ENCODE peak calls at places on chromosomes 5 and 9, in eight cellular contexts. D is dorsolateral prefrontal cortex, R is A549, E is ovary, G is heart left ventricle, M is HL-60, Y is thoracic aorta, B is psoas muscle. K is an unnamed sample.

GRCh38 chr5:16903480-16904300 is 32.4 kb downstream of the MYO10 start:
- DNase-seq in D (no peak), R (no peak), E (no peak), G (no peak), M (no peak), Y (no peak), B (no peak), K (no peak)

GRCh38 chr5:31047621-31048020 is 145.9 kb upstream of the CDH6 start:
- DNase-seq in D (no peak), R (no peak), E (no peak), G (no peak), M (no peak), Y (no peak), B (no peak), K (no peak)

GRCh38 chr5:155103164-155103563 is 89.6 kb downstream of the KIF4B start:
- DNase-seq in D (peak), R (no peak), E (no peak), G (no peak), M (no peak), Y (no peak), B (no peak), K (no peak)

GRCh38 chr9:126788631-126789349 is 16.1 kb upstream of the ZBTB43 start:
- DNase-seq in D (no peak), R (peak), E (no peak), G (no peak), M (no peak), Y (no peak), B (no peak), K (no peak)

GRCh38 chr9:98344581-98344980 is 89.1 kb upstream of the TBC1D2 start:
- DNase-seq in D (no peak), R (no peak), E (no peak), G (no peak), M (no peak), Y (no peak), B (no peak), K (no peak)

GRCh38 chr9:68502279-68502678 is 38.4 kb downstream of the TMEM252 start:
- DNase-seq in D (no peak), R (no peak), E (no peak), G (no peak), M (no peak), Y (no peak), B (no peak), K (no peak)

GRCh38 chr5:78806544-78806943 is 158.0 kb upstream of the LHFPL2 start:
- DNase-seq in D (no peak), R (no peak), E (no peak), G (no peak), M (no peak), Y (no peak), B (no peak), K (no peak)

GRCh38 chr9:110748251-110748893 is 79.8 kb downstream of the MUSK start:
- DNase-seq in D (no peak), R (peak), E (no peak), G (no peak), M (no peak), Y (no peak), B (no peak), K (no peak)

GRCh38 chr5:113043491-113043931 is 66.9 kb downstream of the DCP2 start:
- DNase-seq in D (no peak), R (no peak), E (peak), G (peak), M (no peak), Y (no peak), B (peak), K (no peak)

GRCh38 chr9:113481176-113481805 is 17.8 kb downstream of the RGS3 start:
- DNase-seq in D (no peak), R (peak), E (no peak), G (no peak), M (no peak), Y (no peak), B (no peak), K (no peak)

GRCh38 chr5:96936431-96937221 is 746 bp downstream of the LNPEP start:
- DNase-seq in D (no peak), R (peak), E (no peak), G (peak), M (peak), Y (no peak), B (peak), K (peak)

GRCh38 chr9:120950421-120951388 is 24.1 kb upstream of the TRAF1 start:
- DNase-seq in D (no peak), R (no peak), E (no peak), G (no peak), M (no peak), Y (no peak), B (no peak), K (no peak)

GRCh38 chr5:104146652-104147051 is 584.1 kb upstream of the NUDT12 start:
- DNase-seq in D (no peak), R (no peak), E (no peak), G (no peak), M (no peak), Y (no peak), B (no peak), K (no peak)

GRCh38 chr5:88829773-88830172 is 53.2 kb downstream of the MEF2C start:
- DNase-seq in D (no peak), R (no peak), E (no peak), G (no peak), M (no peak), Y (no peak), B (no peak), K (no peak)

GRCh38 chr5:74903165-74903787 is 37.1 kb upstream of the FAM169A start:
- DNase-seq in D (no peak), R (peak), E (no peak), G (no peak), M (no peak), Y (no peak), B (no peak), K (peak)

GRCh38 chr9:104747245-104747564 is 278 bp upstream of the NIPSNAP3A start:
- DNase-seq in D (no peak), R (no peak), E (no peak), G (no peak), M (no peak), Y (no peak), B (no peak), K (no peak)

GRCh38 chr5:163339148-163339547 is 98.2 kb upstream of the CCNG1 start:
- DNase-seq in D (no peak), R (no peak), E (no peak), G (no peak), M (no peak), Y (no peak), B (no peak), K (no peak)

GRCh38 chr9:93956183-93956784 is 1.1 kb upstream of the BARX1 start:
- DNase-seq in D (no peak), R (no peak), E (no peak), G (no peak), M (no peak), Y (no peak), B (no peak), K (no peak)

GRCh38 chr9:17402309-17402708 is 176.6 kb upstream of the SH3GL2 start:
- DNase-seq in D (no peak), R (peak), E (no peak), G (no peak), M (peak), Y (no peak), B (no peak), K (no peak)

GRCh38 chr5:146754621-146755020 is 123.9 kb downstream of the PPP2R2B start:
- DNase-seq in D (no peak), R (no peak), E (no peak), G (no peak), M (no peak), Y (no peak), B (no peak), K (no peak)

GRCh38 chr5:116763987-116764866 is 189.6 kb upstream of the SEMA6A start:
- DNase-seq in D (no peak), R (no peak), E (no peak), G (no peak), M (no peak), Y (no peak), B (peak), K (no peak)

GRCh38 chr5:73312146-73312871 is 136.3 kb downstream of the FOXD1 start:
- DNase-seq in D (no peak), R (peak), E (no peak), G (no peak), M (peak), Y (no peak), B (no peak), K (no peak)

GRCh38 chr5:105134328-105134727 is 1571.7 kb upstream of the NUDT12 start:
- DNase-seq in D (no peak), R (no peak), E (no peak), G (no peak), M (no peak), Y (no peak), B (no peak), K (no peak)

DNA sequence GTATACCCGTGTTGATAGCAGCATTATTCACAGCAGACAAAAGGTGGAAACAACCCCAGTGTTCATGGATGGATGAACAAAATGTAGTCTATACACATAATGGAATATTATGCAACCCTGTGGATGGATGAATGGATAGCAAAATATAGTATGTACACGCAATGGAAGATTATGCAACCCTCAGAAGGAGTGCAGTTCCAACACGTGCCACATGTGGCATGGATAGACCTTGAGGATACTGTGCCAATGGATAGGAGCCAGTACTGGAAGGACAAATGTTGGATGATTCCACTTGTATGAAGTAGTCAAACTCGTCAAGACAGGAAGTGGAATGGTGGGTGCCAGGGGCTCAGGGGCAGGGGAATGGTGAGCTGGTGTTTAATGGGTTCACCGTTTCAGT is 44.9 kb downstream of the PLEKHG4B start:
- DNase-seq in D (no peak), R (peak), E (no peak), G (no peak), M (no peak), Y (no peak), B (no peak), K (no peak)
- TF ChIP-seq CTCF in D (no peak), R (no peak), E (no peak), G (no peak), M (no peak), Y (no peak), B (no peak), K (no peak)

DNA sequence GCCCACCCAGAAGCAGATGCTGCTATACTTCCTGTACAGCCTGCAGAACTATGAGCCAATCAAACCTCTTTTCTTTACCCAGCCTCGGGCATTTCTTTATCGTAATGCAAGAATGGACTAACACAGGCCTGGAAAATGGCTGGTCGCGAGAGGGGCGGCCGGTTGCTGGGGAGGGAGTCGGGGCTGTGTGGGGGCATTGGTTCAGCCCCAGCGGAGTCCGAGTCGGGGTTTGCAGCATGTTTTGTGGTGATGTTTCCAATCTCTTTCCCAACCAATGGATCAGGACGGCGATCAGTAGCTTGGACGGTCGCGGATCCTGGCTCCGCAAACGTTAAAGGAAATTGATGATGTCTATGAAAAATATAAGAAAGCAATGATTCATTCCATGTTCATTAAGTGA is 18.7 kb upstream of the IL31RA start:
- DNase-seq in D (no peak), R (no peak), E (no peak), G (no peak), M (no peak), Y (no peak), B (no peak), K (no peak)
- H3K4me3 ChIP-seq in D (no peak), R (no peak), E (no peak), G (no peak), M (no peak), Y (no peak), B (no peak), K (no peak)

GRCh38 chr5:143921525-143922311 is 109.8 kb downstream of the HMHB1 start:
- DNase-seq in D (no peak), R (peak), E (no peak), G (no peak), M (no peak), Y (no peak), B (no peak), K (no peak)

GRCh38 chr5:143918961-143919360 is 107.0 kb downstream of the HMHB1 start:
- DNase-seq in D (no peak), R (no peak), E (no peak), G (no peak), M (no peak), Y (no peak), B (no peak), K (no peak)

GRCh38 chr5:143913008-143913752 is 101.2 kb downstream of the HMHB1 start:
- DNase-seq in D (no peak), R (peak), E (no peak), G (no peak), M (no peak), Y (no peak), B (no peak), K (no peak)

GRCh38 chr5:143920772-143921171 is 108.8 kb downstream of the HMHB1 start:
- DNase-seq in D (no peak), R (no peak), E (no peak), G (no peak), M (no peak), Y (no peak), B (no peak), K (no peak)

GRCh38 chr5:143916441-143916840 is 104.5 kb downstream of the HMHB1 start:
- DNase-seq in D (no peak), R (no peak), E (no peak), G (no peak), M (no peak), Y (no peak), B (no peak), K (no peak)
- H3K27ac ChIP-seq in D (no peak), R (no peak), E (no peak), G (no peak), M (no peak), Y (no peak), B (no peak), K (no peak)

DNA sequence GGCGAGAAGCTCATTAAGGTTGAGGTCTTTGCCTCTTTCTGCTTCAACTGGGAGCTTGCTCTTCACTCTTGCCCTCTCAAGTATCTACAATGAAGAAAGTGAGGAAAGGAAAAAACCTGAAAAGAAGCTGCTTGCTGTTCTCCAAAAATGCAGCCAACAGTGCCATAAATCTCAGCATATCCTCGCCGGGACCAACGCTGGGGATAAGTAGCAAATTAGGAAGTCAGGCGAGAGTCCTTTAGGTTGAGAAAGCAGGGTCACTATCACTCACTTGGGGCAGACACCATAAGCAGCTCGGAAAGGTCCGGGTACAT is 399 bp downstream of the NUP155 start:
- DNase-seq in D (no peak), R (no peak), E (no peak), G (no peak), M (no peak), Y (no peak), B (no peak), K (no peak)
- TF ChIP-seq CTCF in D (no peak), R (no peak), E (no peak), G (no peak), M (no peak), Y (no peak), B (no peak), K (no peak)

DNA sequence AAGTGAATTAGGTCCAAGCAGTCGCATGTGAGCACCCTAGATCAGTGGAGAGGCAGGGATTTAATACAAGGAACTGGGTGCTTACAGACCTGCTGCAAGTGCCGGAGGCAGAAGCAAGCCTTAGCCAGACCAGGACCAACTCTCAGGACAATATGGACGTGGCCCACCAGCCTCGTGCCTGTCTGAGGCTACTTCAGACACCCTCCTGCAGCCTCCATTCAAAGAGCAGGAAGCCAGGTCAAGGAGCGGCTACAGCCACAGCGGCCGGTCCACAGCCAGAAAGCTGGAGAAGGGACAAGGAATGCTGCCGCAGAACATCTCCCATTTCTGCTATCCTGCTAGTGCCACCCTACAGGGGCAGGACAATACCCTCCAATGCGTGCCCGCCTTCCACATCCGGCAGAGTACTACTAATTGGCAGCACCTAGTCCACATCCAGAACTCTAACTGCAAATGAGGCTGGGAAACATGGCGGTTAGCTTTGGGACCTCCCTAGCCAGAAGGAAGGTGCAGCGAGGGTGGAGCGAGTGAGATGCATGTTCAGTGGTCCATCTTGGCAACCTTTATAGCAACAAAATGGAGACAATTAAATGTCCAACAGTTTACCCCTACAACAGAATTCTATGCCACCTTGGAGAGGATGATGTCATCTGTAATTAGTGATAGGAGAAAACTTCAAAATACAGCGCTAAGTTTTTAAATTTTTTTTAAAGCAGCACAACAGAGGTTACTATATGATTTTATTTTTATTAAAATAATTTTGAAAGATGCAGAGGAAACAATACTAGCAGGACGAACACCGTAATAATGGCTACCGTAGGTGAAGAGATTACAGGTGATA is 1.0 kb upstream of the ALDH1B1 start:
- DNase-seq in D (no peak), R (no peak), E (no peak), G (no peak), M (no peak), Y (no peak), B (no peak), K (no peak)
- H3K4me3 ChIP-seq in D (peak), R (peak), E (no peak), G (peak), M (no peak), Y (peak), B (peak), K (peak)

DNA sequence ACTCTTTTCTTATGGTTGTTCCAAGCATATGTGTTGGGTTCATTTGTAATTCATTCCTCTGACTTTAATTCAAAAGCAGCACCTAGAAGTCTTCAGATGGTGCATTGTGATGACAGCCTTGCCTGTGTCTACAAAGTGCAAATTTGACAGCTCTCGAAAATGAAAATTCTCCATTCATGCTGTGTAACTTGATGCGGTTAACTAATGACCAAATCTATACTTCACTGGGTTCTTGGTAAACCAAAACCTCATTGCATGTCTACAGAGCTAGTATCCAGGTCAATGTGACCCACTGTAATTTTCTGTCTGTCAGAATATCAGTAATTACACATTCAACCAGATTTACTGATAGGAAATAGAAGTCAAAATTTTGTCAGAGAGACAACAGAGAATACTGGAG is 66.4 kb downstream of the YIPF5 start:
- DNase-seq in D (no peak), R (no peak), E (no peak), G (no peak), M (no peak), Y (no peak), B (no peak), K (no peak)
- H3K27ac ChIP-seq in D (no peak), R (no peak), E (no peak), G (no peak), M (no peak), Y (no peak), B (no peak), K (no peak)

GRCh38 chr5:181233436-181234115 is 10.1 kb downstream of the RACK1 start:
- DNase-seq in D (no peak), R (no peak), E (no peak), G (no peak), M (no peak), Y (no peak), B (no peak), K (no peak)
- TF ChIP-seq CTCF in D (no peak), R (no peak), E (no peak), G (no peak), M (no peak), Y (no peak), B (no peak), K (no peak)

DNA sequence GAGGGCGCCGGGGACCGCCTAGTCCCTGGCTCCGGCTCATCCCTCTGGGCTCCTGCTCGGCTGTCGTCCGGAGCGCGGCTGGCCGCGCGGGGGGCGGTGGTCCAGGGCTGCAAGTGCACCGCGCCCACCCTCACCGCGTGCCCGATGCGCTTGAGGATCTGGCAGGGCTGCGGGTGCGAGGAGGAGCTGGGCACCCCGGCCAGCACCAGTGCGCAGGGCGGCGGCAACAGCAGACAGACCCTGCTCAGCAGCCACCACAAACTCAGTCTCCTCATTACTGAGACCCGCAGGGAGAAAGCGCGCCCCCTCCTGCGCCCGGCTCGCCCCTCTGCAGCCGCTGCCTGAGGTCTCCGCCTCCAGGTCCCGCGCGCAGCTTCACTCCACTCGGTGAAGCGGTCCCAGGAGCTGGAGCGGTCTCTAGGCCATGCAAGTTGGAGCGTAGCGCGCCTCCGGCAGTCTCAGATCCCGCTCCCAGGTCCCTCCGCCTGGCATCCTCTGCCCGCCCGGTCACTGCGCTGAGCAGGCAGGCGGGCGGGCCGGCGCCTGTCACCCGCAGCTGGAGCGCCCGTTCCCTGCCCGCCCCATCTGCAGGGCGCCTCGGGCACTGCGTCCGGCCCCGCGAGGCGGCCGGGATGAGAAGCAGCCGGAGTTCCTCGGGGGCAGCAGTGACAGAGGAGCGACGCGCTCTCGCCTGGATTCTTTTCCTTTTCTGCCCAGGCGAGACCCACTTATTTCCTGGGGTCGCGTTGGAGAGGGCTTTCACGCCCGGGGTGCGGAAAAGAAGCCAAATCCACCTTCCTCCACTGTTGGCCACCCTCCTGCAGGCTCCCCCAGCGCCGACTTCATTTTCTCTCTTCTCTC is 512 bp downstream of the GRIN3A start:
- DNase-seq in D (no peak), R (peak), E (no peak), G (no peak), M (no peak), Y (no peak), B (peak), K (no peak)
- H3K4me3 ChIP-seq in D (peak), R (peak), E (peak), G (peak), M (no peak), Y (peak), B (peak), K (peak)